ENCODE peak calls at places on chromosomes 3 and 15, in ten cellular contexts. N is transverse colon, Q is ovary, L is K562, J is tibial nerve, M is A549, V is stomach, W is H1, U is SK-N-SH, K is upper lobe of left lung. H is an unnamed sample.

GRCh38 chr15:72155021-72155621 is 36.9 kb downstream of the SENP8 start:
- DNase-seq in L (no peak), V (peak; percentile 97), J (peak; percentile 32), M (peak; percentile 67), Q (peak; percentile 39), K (peak; percentile 93), U (peak; percentile 45), W (no peak), N (peak; percentile 86), H (no peak)

GRCh38 chr3:82643948-82644347 is 882.5 kb upstream of the GBE1 start:
- DNase-seq in M (peak; percentile 26), J (no peak), V (no peak), W (peak; percentile 17), Q (no peak), N (no peak), U (peak; percentile 3), L (no peak), K (no peak), H (no peak)

GRCh38 chr3:129596194-129597086 is 10.0 kb downstream of the PLXND1 start:
- DNase-seq in V (no peak), J (peak; percentile 87), K (peak; percentile 76), W (no peak), L (peak; percentile 42), U (peak; percentile 64), M (peak; percentile 44), N (peak; percentile 48), Q (peak; percentile 87), H (no peak)

GRCh38 chr3:167228135-167228534 is 152.0 kb downstream of the ZBBX start:
- DNase-seq in M (no peak), V (no peak), U (no peak), J (no peak), L (no peak), Q (no peak), W (no peak), N (no peak), K (no peak), H (no peak)

GRCh38 chr3:42741796-42742195 is 31.3 kb downstream of the CCDC13 start:
- DNase-seq in L (no peak), U (no peak), M (no peak), W (no peak), Q (no peak), J (no peak), K (no peak), N (no peak), V (no peak), H (no peak)

GRCh38 chr15:39589815-39590644 is 9.2 kb downstream of the THBS1 start:
- DNase-seq in N (peak; percentile 13), U (no peak), Q (no peak), K (no peak), L (no peak), V (no peak), J (no peak), W (no peak), M (no peak), H (no peak)

GRCh38 chr3:16512435-16513140 is 911 bp downstream of the RFTN1 start:
- DNase-seq in V (peak; percentile 26), U (peak; percentile 67), M (no peak), L (no peak), N (peak; percentile 29), Q (peak; percentile 39), K (peak; percentile 61), W (no peak), J (peak; percentile 58), H (no peak)

GRCh38 chr3:115301364-115301860 is 154.3 kb upstream of the ZBTB20 start:
- DNase-seq in L (no peak), N (no peak), M (no peak), J (no peak), W (no peak), U (no peak), V (no peak), Q (no peak), K (no peak), H (no peak)

GRCh38 chr3:49901351-49902339 is 2.0 kb downstream of the MST1R start:
- DNase-seq in J (no peak), V (no peak), L (no peak), N (no peak), M (no peak), U (no peak), W (no peak), Q (no peak), K (no peak), H (no peak)

GRCh38 chr15:90845201-90845949 is 23.0 kb upstream of the FURIN start:
- DNase-seq in J (no peak), K (peak; percentile 74), L (no peak), M (peak; percentile 60), V (no peak), W (no peak), N (peak; percentile 29), U (no peak), Q (no peak), H (no peak)

GRCh38 chr15:80776420-80777045 is 2.6 kb upstream of the CEMIP start:
- DNase-seq in U (peak; percentile 76), W (peak; percentile 36), V (peak; percentile 83), L (peak; percentile 57), N (peak; percentile 80), K (peak; percentile 83), Q (peak; percentile 62), M (peak; percentile 86), J (peak; percentile 83), H (peak; percentile 93)

GRCh38 chr3:178684881-178685590 is 148.8 kb downstream of the KCNMB2 start:
- DNase-seq in N (no peak), U (no peak), V (no peak), M (no peak), W (no peak), L (no peak), Q (no peak), K (no peak), J (no peak), H (no peak)

GRCh38 chr15:94494732-94495131 is 263.4 kb downstream of the MCTP2 start:
- DNase-seq in N (no peak), K (no peak), J (no peak), W (no peak), L (no peak), Q (no peak), V (no peak), U (no peak), M (no peak), H (no peak)

GRCh38 chr3:42655331-42655888 is 1.9 kb downstream of the ZBTB47 start:
- DNase-seq in W (no peak), N (no peak), Q (peak; percentile 51), U (peak; percentile 83), J (no peak), L (no peak), K (no peak), V (peak; percentile 42), M (no peak), H (no peak)

GRCh38 chr3:55160241-55160877 is 232.5 kb upstream of the LRTM1 start:
- DNase-seq in V (peak; percentile 27), W (no peak), L (no peak), J (peak; percentile 31), N (peak; percentile 45), U (no peak), Q (no peak), M (no peak), K (no peak), H (peak; percentile 57)
- TF ChIP-seq EP300 in V (no peak), W (no peak), L (no peak), J (no peak), N (no peak), U (peak; percentile 71), Q (no peak), M (no peak), K (no peak), H (no peak)

GRCh38 chr15:73930790-73931281 is 4.6 kb downstream of the LOXL1 start:
- DNase-seq in J (no peak), M (no peak), L (no peak), V (no peak), U (no peak), Q (no peak), K (no peak), W (no peak), N (no peak), H (no peak)
- H3K4me1 ChIP-seq in J (peaks cover 58% of the 10 kb centered on the region), M (peaks cover 8% of the 10 kb centered on the region), L (peaks cover 4% of the 10 kb centered on the region), V (peaks cover 64% of the 10 kb centered on the region), U (peaks cover 53% of the 10 kb centered on the region), Q (peaks cover 6% of the 10 kb centered on the region), K (peaks cover 33% of the 10 kb centered on the region), W (no peaks in the 10 kb centered on the region), N (peaks cover 29% of the 10 kb centered on the region), H (peaks cover 91% of the 10 kb centered on the region)

DNA sequence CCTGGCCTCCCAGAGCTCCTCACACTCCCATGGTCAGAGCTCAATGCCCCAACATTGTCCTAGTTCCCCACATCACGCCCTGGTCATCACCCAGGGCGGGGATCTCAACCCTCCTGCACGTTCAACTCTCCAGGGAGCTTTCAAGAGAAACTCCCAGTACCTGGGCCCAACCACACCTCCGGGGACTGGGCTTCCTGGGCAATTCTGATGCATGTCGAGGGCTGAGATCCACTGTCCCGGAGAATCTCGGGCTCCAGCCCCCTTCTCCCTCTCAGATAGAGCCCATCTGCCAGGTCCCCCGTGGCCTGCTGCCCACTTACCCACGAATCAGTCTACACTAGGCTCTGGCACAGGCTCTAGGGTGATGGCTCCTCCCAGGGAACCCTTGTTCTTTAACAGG is 39.2 kb downstream of the UMPS start:
- DNase-seq in V (no peak), W (no peak), U (no peak), Q (no peak), N (no peak), L (no peak), K (no peak), J (no peak), M (no peak), H (no peak)
- H3K4me3 ChIP-seq in V (no peak overlapping the region), W (no peak overlapping the region), U (no peak overlapping the region), Q (no peak overlapping the region), N (no peak overlapping the region), L (no peak overlapping the region), K (no peak overlapping the region), J (no peak overlapping the region), M (no peak overlapping the region), H (no peak overlapping the region)

DNA sequence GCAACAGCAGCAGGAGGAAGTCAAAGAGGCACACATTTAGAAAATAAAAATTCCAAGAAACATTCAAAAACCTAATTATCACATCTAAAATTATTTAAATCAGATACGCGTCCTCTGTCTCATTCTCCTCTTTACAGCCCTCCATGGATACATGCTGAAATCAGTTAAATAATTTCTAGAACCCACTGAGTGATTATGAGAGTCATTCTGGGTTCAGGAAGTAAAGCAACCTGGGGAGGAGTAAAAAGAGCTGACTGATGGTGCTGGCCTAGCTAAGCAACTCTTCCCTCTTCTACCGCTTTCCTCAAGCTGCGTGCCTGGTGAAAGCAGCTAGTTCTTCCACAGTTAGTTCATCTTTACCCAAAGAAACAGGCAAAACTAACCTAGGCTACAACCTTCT is 48.7 kb downstream of the RAF1 start:
- DNase-seq in U (no peak), M (no peak), W (no peak), J (no peak), N (no peak), K (no peak), L (no peak), V (no peak), Q (no peak), H (no peak)
- TF ChIP-seq EP300 in U (no peak), M (no peak), W (no peak), J (no peak), N (no peak), K (no peak), L (no peak), V (no peak), Q (no peak), H (no peak)

GRCh38 chr3:112463250-112463649 is 36.0 kb downstream of the BTLA start:
- DNase-seq in V (no peak), N (no peak), J (no peak), Q (no peak), U (no peak), K (no peak), M (no peak), W (no peak), L (no peak), H (no peak)
- H3K4me1 ChIP-seq in V (no peaks in the 10 kb centered on the region), N (no peaks in the 10 kb centered on the region), J (peaks cover 7% of the 10 kb centered on the region), Q (no peaks in the 10 kb centered on the region), U (no peaks in the 10 kb centered on the region), K (peaks cover 20% of the 10 kb centered on the region), M (no peaks in the 10 kb centered on the region), W (peaks cover 3% of the 10 kb centered on the region), L (no peaks in the 10 kb centered on the region), H (no peaks in the 10 kb centered on the region)

H was measured in esophagus muscularis mucosa.